ENCODE peak calls at places on chromosome 15, in six cellular contexts. One of them, this sample, is unnamed.

GRCh38 chr15:35973019-35973418 is 427.1 kb upstream of the DPH6 start:
- DNase-seq in Panc1: no peak
- DNase-seq in naive thymus-derived CD4-positive, alpha-beta T cell: no peak
- DNase-seq in T-helper 17 cell: no peak
- DNase-seq in choroid plexus epithelial cell: no peak
- DNase-seq in cardiac fibroblast: no peak
- DNase-seq in this sample: no peak

GRCh38 chr15:62818691-62819090 is 223.9 kb upstream of the TPM1 start:
- DNase-seq in Panc1: no peak
- DNase-seq in naive thymus-derived CD4-positive, alpha-beta T cell: no peak
- DNase-seq in T-helper 17 cell: no peak
- DNase-seq in choroid plexus epithelial cell: peak
- DNase-seq in cardiac fibroblast: no peak
- DNase-seq in this sample: no peak

GRCh38 chr15:62624541-62625399 is 417.8 kb upstream of the TPM1 start:
- DNase-seq in Panc1: no peak
- DNase-seq in naive thymus-derived CD4-positive, alpha-beta T cell: no peak
- DNase-seq in T-helper 17 cell: no peak
- DNase-seq in choroid plexus epithelial cell: peak
- DNase-seq in cardiac fibroblast: peak
- DNase-seq in this sample: no peak

GRCh38 chr15:65051266-65051665 is 6.1 kb downstream of the SLC51B start:
- DNase-seq in Panc1: no peak
- DNase-seq in naive thymus-derived CD4-positive, alpha-beta T cell: no peak
- DNase-seq in T-helper 17 cell: no peak
- DNase-seq in choroid plexus epithelial cell: no peak
- DNase-seq in cardiac fibroblast: no peak
- DNase-seq in this sample: no peak

GRCh38 chr15:69459063-69459462 is 6.4 kb downstream of the RPLP1 start:
- DNase-seq in Panc1: no peak
- DNase-seq in naive thymus-derived CD4-positive, alpha-beta T cell: no peak
- DNase-seq in T-helper 17 cell: no peak
- DNase-seq in choroid plexus epithelial cell: no peak
- DNase-seq in cardiac fibroblast: no peak
- DNase-seq in this sample: no peak

GRCh38 chr15:48868549-48868948 is 9.4 kb upstream of the EID1 start:
- DNase-seq in Panc1: no peak
- DNase-seq in naive thymus-derived CD4-positive, alpha-beta T cell: no peak
- DNase-seq in T-helper 17 cell: no peak
- DNase-seq in choroid plexus epithelial cell: peak
- DNase-seq in cardiac fibroblast: peak
- DNase-seq in this sample: no peak

GRCh38 chr15:56038015-56038414 is 44.6 kb upstream of the NEDD4 start:
- DNase-seq in Panc1: no peak
- DNase-seq in naive thymus-derived CD4-positive, alpha-beta T cell: no peak
- DNase-seq in T-helper 17 cell: no peak
- DNase-seq in choroid plexus epithelial cell: peak
- DNase-seq in cardiac fibroblast: peak
- DNase-seq in this sample: no peak

GRCh38 chr15:71813723-71814470 is 3.5 kb downstream of the NR2E3 start:
- DNase-seq in Panc1: no peak
- DNase-seq in naive thymus-derived CD4-positive, alpha-beta T cell: no peak
- DNase-seq in T-helper 17 cell: no peak
- DNase-seq in choroid plexus epithelial cell: no peak
- DNase-seq in cardiac fibroblast: no peak
- DNase-seq in this sample: no peak

GRCh38 chr15:58865420-58865880 is 68.0 kb downstream of the SLTM start:
- DNase-seq in Panc1: no peak
- DNase-seq in naive thymus-derived CD4-positive, alpha-beta T cell: no peak
- DNase-seq in T-helper 17 cell: no peak
- DNase-seq in choroid plexus epithelial cell: no peak
- DNase-seq in cardiac fibroblast: peak
- DNase-seq in this sample: no peak

GRCh38 chr15:77508541-77509505 is 88.1 kb downstream of the HMG20A start:
- DNase-seq in Panc1: no peak
- DNase-seq in naive thymus-derived CD4-positive, alpha-beta T cell: no peak
- DNase-seq in T-helper 17 cell: no peak
- DNase-seq in choroid plexus epithelial cell: peak
- DNase-seq in cardiac fibroblast: peak
- DNase-seq in this sample: no peak

GRCh38 chr15:71677766-71678165 is 132.6 kb upstream of the NR2E3 start:
- DNase-seq in Panc1: no peak
- DNase-seq in naive thymus-derived CD4-positive, alpha-beta T cell: no peak
- DNase-seq in T-helper 17 cell: no peak
- DNase-seq in choroid plexus epithelial cell: no peak
- DNase-seq in cardiac fibroblast: no peak
- DNase-seq in this sample: no peak

GRCh38 chr15:96693990-96694517 is 363.6 kb downstream of the NR2F2 start:
- DNase-seq in Panc1: no peak
- DNase-seq in naive thymus-derived CD4-positive, alpha-beta T cell: no peak
- DNase-seq in T-helper 17 cell: no peak
- DNase-seq in choroid plexus epithelial cell: no peak
- DNase-seq in cardiac fibroblast: no peak
- DNase-seq in this sample: no peak

GRCh38 chr15:36831915-36832310 is 252.5 kb downstream of the CDIN1 start:
- DNase-seq in Panc1: no peak
- DNase-seq in naive thymus-derived CD4-positive, alpha-beta T cell: no peak
- DNase-seq in T-helper 17 cell: no peak
- DNase-seq in choroid plexus epithelial cell: peak
- DNase-seq in cardiac fibroblast: no peak
- DNase-seq in this sample: no peak

GRCh38 chr15:84681822-84682221 is 23.8 kb upstream of the NMB start:
- DNase-seq in Panc1: no peak
- DNase-seq in naive thymus-derived CD4-positive, alpha-beta T cell: no peak
- DNase-seq in T-helper 17 cell: peak
- DNase-seq in choroid plexus epithelial cell: peak
- DNase-seq in cardiac fibroblast: peak
- DNase-seq in this sample: no peak

GRCh38 chr15:40050788-40051615 is 12.0 kb upstream of the SRP14 start:
- DNase-seq in Panc1: no peak
- DNase-seq in naive thymus-derived CD4-positive, alpha-beta T cell: no peak
- DNase-seq in T-helper 17 cell: no peak
- DNase-seq in choroid plexus epithelial cell: peak
- DNase-seq in cardiac fibroblast: peak
- DNase-seq in this sample: peak

GRCh38 chr15:61671736-61672135 is 388.5 kb downstream of the VPS13C start:
- DNase-seq in Panc1: no peak
- DNase-seq in naive thymus-derived CD4-positive, alpha-beta T cell: no peak
- DNase-seq in T-helper 17 cell: no peak
- DNase-seq in choroid plexus epithelial cell: no peak
- DNase-seq in cardiac fibroblast: no peak
- DNase-seq in this sample: no peak

GRCh38 chr15:73915085-73915484 is 11.2 kb upstream of the LOXL1 start:
- DNase-seq in Panc1: no peak
- DNase-seq in naive thymus-derived CD4-positive, alpha-beta T cell: no peak
- DNase-seq in T-helper 17 cell: no peak
- DNase-seq in choroid plexus epithelial cell: no peak
- DNase-seq in cardiac fibroblast: no peak
- DNase-seq in this sample: no peak

GRCh38 chr15:95772982-95773381 is 557.5 kb upstream of the NR2F2 start:
- DNase-seq in Panc1: no peak
- DNase-seq in naive thymus-derived CD4-positive, alpha-beta T cell: no peak
- DNase-seq in T-helper 17 cell: no peak
- DNase-seq in choroid plexus epithelial cell: no peak
- DNase-seq in cardiac fibroblast: no peak
- DNase-seq in this sample: no peak

GRCh38 chr15:75230524-75231371 is 27.4 kb upstream of the GOLGA6C start:
- DNase-seq in Panc1: no peak
- DNase-seq in naive thymus-derived CD4-positive, alpha-beta T cell: no peak
- DNase-seq in T-helper 17 cell: no peak
- DNase-seq in choroid plexus epithelial cell: no peak
- DNase-seq in cardiac fibroblast: no peak
- DNase-seq in this sample: no peak

GRCh38 chr15:36232491-36232890 is 346.9 kb upstream of the CDIN1 start:
- DNase-seq in Panc1: no peak
- DNase-seq in naive thymus-derived CD4-positive, alpha-beta T cell: no peak
- DNase-seq in T-helper 17 cell: no peak
- DNase-seq in choroid plexus epithelial cell: no peak
- DNase-seq in cardiac fibroblast: no peak
- DNase-seq in this sample: no peak

GRCh38 chr15:80228959-80229610 is 22.9 kb downstream of the CTXND1 start:
- DNase-seq in Panc1: no peak
- DNase-seq in naive thymus-derived CD4-positive, alpha-beta T cell: no peak
- DNase-seq in T-helper 17 cell: no peak
- DNase-seq in choroid plexus epithelial cell: peak
- DNase-seq in cardiac fibroblast: peak
- DNase-seq in this sample: no peak

GRCh38 chr15:36313881-36314280 is 265.5 kb upstream of the CDIN1 start:
- DNase-seq in Panc1: no peak
- DNase-seq in naive thymus-derived CD4-positive, alpha-beta T cell: no peak
- DNase-seq in T-helper 17 cell: no peak
- DNase-seq in choroid plexus epithelial cell: no peak
- DNase-seq in cardiac fibroblast: no peak
- DNase-seq in this sample: no peak

GRCh38 chr15:60255390-60255789 is 142.4 kb downstream of the ANXA2 start:
- DNase-seq in Panc1: peak
- DNase-seq in naive thymus-derived CD4-positive, alpha-beta T cell: no peak
- DNase-seq in T-helper 17 cell: no peak
- DNase-seq in choroid plexus epithelial cell: peak
- DNase-seq in cardiac fibroblast: no peak
- DNase-seq in this sample: no peak

GRCh38 chr15:33068007-33068441 is 126.5 kb downstream of the FMN1 start:
- DNase-seq in Panc1: no peak
- DNase-seq in naive thymus-derived CD4-positive, alpha-beta T cell: no peak
- DNase-seq in T-helper 17 cell: no peak
- DNase-seq in choroid plexus epithelial cell: peak
- DNase-seq in cardiac fibroblast: no peak
- DNase-seq in this sample: peak

GRCh38 chr15:95347846-95348245 is 982.7 kb upstream of the NR2F2 start:
- DNase-seq in Panc1: no peak
- DNase-seq in naive thymus-derived CD4-positive, alpha-beta T cell: no peak
- DNase-seq in T-helper 17 cell: no peak
- DNase-seq in choroid plexus epithelial cell: no peak
- DNase-seq in cardiac fibroblast: no peak
- DNase-seq in this sample: no peak

GRCh38 chr15:91861223-91861622 is 7.7 kb downstream of the SLCO3A1 start:
- DNase-seq in Panc1: no peak
- DNase-seq in naive thymus-derived CD4-positive, alpha-beta T cell: no peak
- DNase-seq in T-helper 17 cell: no peak
- DNase-seq in choroid plexus epithelial cell: no peak
- DNase-seq in cardiac fibroblast: no peak
- DNase-seq in this sample: no peak

GRCh38 chr15:31024330-31024729 is 32.9 kb upstream of the MTMR10 start:
- DNase-seq in Panc1: no peak
- DNase-seq in naive thymus-derived CD4-positive, alpha-beta T cell: no peak
- DNase-seq in T-helper 17 cell: no peak
- DNase-seq in choroid plexus epithelial cell: peak
- DNase-seq in cardiac fibroblast: peak
- DNase-seq in this sample: no peak

GRCh38 chr15:69098688-69099087 is 61.7 kb upstream of the GLCE start:
- DNase-seq in Panc1: no peak
- DNase-seq in naive thymus-derived CD4-positive, alpha-beta T cell: no peak
- DNase-seq in T-helper 17 cell: no peak
- DNase-seq in choroid plexus epithelial cell: no peak
- DNase-seq in cardiac fibroblast: no peak
- DNase-seq in this sample: no peak

GRCh38 chr15:51936119-51936478 is 35.5 kb downstream of the LEO1 start:
- DNase-seq in Panc1: no peak
- DNase-seq in naive thymus-derived CD4-positive, alpha-beta T cell: no peak
- DNase-seq in T-helper 17 cell: no peak
- DNase-seq in choroid plexus epithelial cell: no peak
- DNase-seq in cardiac fibroblast: no peak
- DNase-seq in this sample: no peak

GRCh38 chr15:37014566-37014965 is 85.8 kb downstream of the MEIS2 start:
- DNase-seq in Panc1: no peak
- DNase-seq in naive thymus-derived CD4-positive, alpha-beta T cell: no peak
- DNase-seq in T-helper 17 cell: no peak
- DNase-seq in choroid plexus epithelial cell: no peak
- DNase-seq in cardiac fibroblast: no peak
- DNase-seq in this sample: no peak

GRCh38 chr15:51536965-51537574 is 85.5 kb downstream of the DMXL2 start:
- DNase-seq in Panc1: no peak
- DNase-seq in naive thymus-derived CD4-positive, alpha-beta T cell: no peak
- DNase-seq in T-helper 17 cell: no peak
- DNase-seq in choroid plexus epithelial cell: peak
- DNase-seq in cardiac fibroblast: peak
- DNase-seq in this sample: peak

GRCh38 chr15:80991446-80991845 is 1.8 kb upstream of the MESD start:
- DNase-seq in Panc1: no peak
- DNase-seq in naive thymus-derived CD4-positive, alpha-beta T cell: no peak
- DNase-seq in T-helper 17 cell: no peak
- DNase-seq in choroid plexus epithelial cell: peak
- DNase-seq in cardiac fibroblast: peak
- DNase-seq in this sample: no peak

GRCh38 chr15:82133251-82133650 is 87.4 kb upstream of the MEX3B start:
- DNase-seq in Panc1: no peak
- DNase-seq in naive thymus-derived CD4-positive, alpha-beta T cell: no peak
- DNase-seq in T-helper 17 cell: no peak
- DNase-seq in choroid plexus epithelial cell: no peak
- DNase-seq in cardiac fibroblast: no peak
- DNase-seq in this sample: no peak

GRCh38 chr15:74823324-74823723 is 3.1 kb upstream of the CPLX3 start:
- DNase-seq in Panc1: no peak
- DNase-seq in naive thymus-derived CD4-positive, alpha-beta T cell: no peak
- DNase-seq in T-helper 17 cell: no peak
- DNase-seq in choroid plexus epithelial cell: no peak
- DNase-seq in cardiac fibroblast: no peak
- DNase-seq in this sample: no peak

This sample was measured in SK-N-SH.